ENCODE peak calls at places on chromosomes 12 and 14, in four cellular contexts. S is lower lobe of right lung, M is right lobe of liver, T is brain microvascular endothelial cell. R is an unnamed sample.

GRCh38 chr12:6954316-6954710 is 3.2 kb downstream of the PTPN6 start:
- DNase-seq in S (no peak), T (no peak), M (no peak), R (no peak)

GRCh38 chr12:49017764-49018281 is 753 bp downstream of the PRKAG1 start:
- DNase-seq in S (no peak), M (no peak), T (peak), R (no peak)

GRCh38 chr12:108313609-108314331 is 25.3 kb downstream of the CMKLR1 start:
- DNase-seq in T (no peak), S (peak), M (no peak), R (no peak)

GRCh38 chr12:109999983-110000505 is 814 bp downstream of the ANKRD13A start:
- DNase-seq in S (peak), M (peak), T (no peak), R (no peak)

GRCh38 chr14:104383931-104384775 is 195.4 kb upstream of the C14orf180 start:
- DNase-seq in S (no peak), T (no peak), M (peak), R (peak)

GRCh38 chr14:67269338-67270060 is 28.3 kb downstream of the PALS1 start:
- DNase-seq in M (no peak), S (no peak), T (peak), R (no peak)

GRCh38 chr12:121783771-121784170 is 9.7 kb downstream of the RHOF start:
- DNase-seq in S (no peak), M (no peak), T (no peak), R (no peak)

GRCh38 chr12:77724367-77724957 is 106.2 kb upstream of the NAV3 start:
- DNase-seq in M (no peak), S (no peak), T (peak), R (no peak)

GRCh38 chr14:66038214-66038977 is 447.8 kb upstream of the CCDC196 start:
- DNase-seq in S (no peak), M (no peak), T (peak), R (no peak)

GRCh38 chr14:99387880-99388279 is 92.8 kb downstream of the SETD3 start:
- DNase-seq in M (no peak), S (no peak), T (no peak), R (no peak)

GRCh38 chr12:50618864-50619609 is 114.3 kb downstream of the DIP2B start:
- DNase-seq in T (peak), M (no peak), S (no peak), R (no peak)

GRCh38 chr12:123571343-123571813 is 13.0 kb upstream of the TMED2 start:
- DNase-seq in T (peak), S (peak), M (no peak), R (peak)

GRCh38 chr12:31876568-31877424 is 82.4 kb upstream of the RESF1 start:
- DNase-seq in S (peak), M (no peak), T (no peak), R (peak)

GRCh38 chr12:128240745-128241144 is 26.2 kb upstream of the TMEM132C start:
- DNase-seq in M (no peak), T (no peak), S (no peak), R (no peak)

GRCh38 chr14:68713782-68714181 is 79.1 kb downstream of the ZFP36L1 start:
- DNase-seq in M (no peak), S (no peak), T (no peak), R (no peak)

GRCh38 chr12:122967151-122967550 is 888 bp upstream of the ABCB9 start:
- DNase-seq in M (no peak), T (no peak), S (no peak), R (no peak)

GRCh38 chr14:100671386-100671901 is 55.2 kb upstream of the DLK1 start:
- DNase-seq in S (no peak), T (no peak), M (no peak), R (no peak)

GRCh38 chr12:45959728-45960127 is 30.6 kb downstream of the SCAF11 start:
- DNase-seq in T (no peak), S (no peak), M (no peak), R (no peak)

GRCh38 chr12:109900752-109901580 is 892 bp downstream of the TCHP start:
- DNase-seq in T (no peak), S (no peak), M (no peak), R (no peak)

GRCh38 chr12:31370645-31371620 is 45.0 kb upstream of the SINHCAF start:
- DNase-seq in S (no peak), T (no peak), M (no peak), R (no peak)

GRCh38 chr14:54653764-54654469 is 87.0 kb downstream of the SAMD4A start:
- DNase-seq in T (peak), S (no peak), M (no peak), R (peak)

GRCh38 chr12:1457901-1458300 is 136.5 kb downstream of the FBXL14 start:
- DNase-seq in S (no peak), T (peak), M (no peak), R (no peak)

GRCh38 chr14:24051789-24052655 is at the start of gene CARMIL3:
- DNase-seq in M (peak), S (peak), T (no peak), R (peak)

GRCh38 chr12:48329199-48329939 is 21.4 kb downstream of the ZNF641 start:
- DNase-seq in S (no peak), M (no peak), T (no peak), R (no peak)

GRCh38 chr12:2057041-2057792 is 4.4 kb downstream of the CACNA1C start:
- DNase-seq in M (no peak), T (peak), S (peak), R (peak)

GRCh38 chr12:84986586-84986985 is 49.5 kb downstream of the TSPAN19 start:
- DNase-seq in T (no peak), S (no peak), M (no peak), R (no peak)

GRCh38 chr12:132208153-132208823 is 64.0 kb downstream of the NOC4L start:
- DNase-seq in M (no peak), T (no peak), S (no peak), R (no peak)

GRCh38 chr14:102749393-102749792 is 27.9 kb upstream of the TRAF3 start:
- DNase-seq in T (no peak), S (no peak), M (no peak), R (no peak)

GRCh38 chr12:52380271-52380694 is 5.2 kb downstream of the KRT84 start:
- DNase-seq in M (no peak), S (peak), T (peak), R (no peak)

GRCh38 chr14:100644784-100645183 is 57.6 kb upstream of the BEGAIN start:
- DNase-seq in S (no peak), T (no peak), M (no peak), R (no peak)

GRCh38 chr12:22190-22529 is 44.4 kb upstream of the IQSEC3 start:
- DNase-seq in T (no peak), M (peak), S (no peak), R (no peak)

GRCh38 chr12:5996459-5996858 is 51.4 kb upstream of the ANO2 start:
- DNase-seq in M (no peak), T (no peak), S (no peak), R (no peak)

GRCh38 chr12:108838194-108839010 is 19.0 kb downstream of the SSH1 start:
- DNase-seq in S (peak), M (peak), T (peak), R (peak)

GRCh38 chr12:4824415-4824814 is 85.3 kb upstream of the KCNA1 start:
- DNase-seq in S (no peak), M (no peak), T (peak), R (no peak)

GRCh38 chr12:20154060-20154459 is 214.3 kb upstream of the PDE3A start:
- DNase-seq in M (no peak), S (no peak), T (peak), R (no peak)

GRCh38 chr12:40693503-40693863 is 1.2 kb downstream of the CNTN1 start:
- DNase-seq in T (no peak), M (peak), S (peak), R (no peak)

GRCh38 chr14:52551696-52552062 is 626 bp downstream of the TXNDC16 start:
- DNase-seq in T (peak), S (no peak), M (no peak), R (no peak)

GRCh38 chr14:52552063-52552988 is at the start of the genes GPR137C and TXNDC16:
- DNase-seq in T (peak), M (peak), S (peak), R (peak)

GRCh38 chr14:52551205-52551604 is 1.1 kb downstream of the TXNDC16 start:
- DNase-seq in T (no peak), S (no peak), M (no peak), R (no peak)

GRCh38 chr14:52553002-52553670 is 500 bp downstream of the GPR137C start:
- DNase-seq in S (peak), M (peak), T (no peak), R (peak)

DNA sequence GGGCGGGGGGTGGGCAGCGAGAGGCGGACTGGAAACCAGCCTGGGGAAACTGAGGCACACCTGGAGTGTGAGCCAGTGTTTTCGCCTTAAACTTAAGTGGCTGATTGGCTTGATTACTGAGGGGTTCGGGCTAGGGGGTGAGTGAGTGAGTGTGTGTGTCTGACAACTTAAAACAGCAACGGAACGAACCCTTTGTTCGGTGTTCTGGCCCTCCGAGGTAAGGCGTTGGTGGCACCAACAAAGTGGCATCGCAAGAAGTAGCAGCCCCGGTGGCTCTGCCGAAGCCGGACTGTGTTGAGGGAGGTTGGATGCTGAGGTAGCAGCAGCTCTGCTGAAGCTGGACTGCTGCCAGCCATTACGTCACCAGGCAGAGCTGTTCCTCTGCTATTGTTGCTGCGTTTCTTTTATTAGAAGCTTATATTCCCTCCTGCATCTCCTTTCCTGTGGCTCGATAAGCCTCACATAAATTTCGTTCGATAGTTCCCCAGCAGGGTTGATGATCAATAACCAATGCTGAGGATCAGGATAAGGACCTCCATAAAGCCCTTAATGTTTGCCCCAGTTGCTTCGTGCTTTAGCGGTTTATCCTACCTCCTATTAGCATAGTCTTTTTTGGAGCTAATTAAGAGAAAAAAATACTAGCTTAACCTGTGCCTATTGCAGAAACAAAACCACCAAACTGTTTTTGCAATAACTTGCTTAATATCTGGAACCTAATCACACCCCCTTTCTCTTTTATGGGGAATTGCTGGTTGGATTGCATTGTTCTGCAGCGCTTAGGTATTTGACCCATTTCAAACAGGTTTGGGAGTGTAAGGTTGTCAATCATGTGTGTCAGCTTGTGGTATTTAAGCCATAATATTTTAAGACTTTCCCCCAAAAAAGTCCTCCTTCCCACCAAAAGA is 1.3 kb downstream of the GPR137C start:
- DNase-seq in T (peak), S (peak), M (peak), R (peak)
- TF ChIP-seq CTCF in T (no peak), S (no peak), M (no peak), R (no peak)

GRCh38 chr14:56197150-56197549 is 78.9 kb downstream of the PELI2 start:
- DNase-seq in T (no peak), S (no peak), M (no peak), R (no peak)

GRCh38 chr14:56195727-56196126 is 77.5 kb downstream of the PELI2 start:
- DNase-seq in T (no peak), S (no peak), M (no peak), R (no peak)

GRCh38 chr14:56194062-56194461 is 75.9 kb downstream of the PELI2 start:
- DNase-seq in S (no peak), T (no peak), M (no peak), R (no peak)

GRCh38 chr14:56196274-56196673 is 78.1 kb downstream of the PELI2 start:
- DNase-seq in T (no peak), S (no peak), M (no peak), R (no peak)

GRCh38 chr14:56195219-56195618 is 77.0 kb downstream of the PELI2 start:
- DNase-seq in T (no peak), S (no peak), M (no peak), R (no peak)
- TF ChIP-seq CTCF in T (no peak), S (no peak), M (no peak), R (no peak)

GRCh38 chr12:102950107-102950949 is 7.1 kb upstream of the ASCL1 start:
- DNase-seq in M (peak), T (no peak), S (peak), R (no peak)
- TF ChIP-seq CTCF in M (peak), T (no peak), S (no peak), R (no peak)

DNA sequence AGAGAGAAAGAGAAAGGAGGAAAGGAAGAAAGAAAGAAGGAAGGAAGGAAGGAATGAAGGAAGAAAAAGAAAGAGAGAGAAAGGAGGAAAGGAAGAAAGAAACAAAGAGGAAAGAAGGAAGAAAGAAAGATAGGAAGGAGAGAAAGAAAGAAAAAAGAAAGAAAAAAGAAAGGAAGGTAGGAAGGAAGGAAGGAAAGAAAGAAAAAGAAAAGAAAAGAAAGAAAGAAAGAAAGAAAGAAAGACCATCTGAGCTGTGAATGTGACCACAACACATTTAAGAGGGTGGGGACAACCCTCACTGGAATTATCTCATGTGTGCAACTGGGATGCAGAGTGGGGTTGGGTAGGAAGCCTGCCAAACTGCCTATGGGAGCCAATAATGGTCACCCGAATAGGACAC is 36.0 kb upstream of the BATF start:
- DNase-seq in S (no peak), T (no peak), M (no peak), R (no peak)
- TF ChIP-seq CTCF in S (no peak), T (no peak), M (no peak), R (no peak)

GRCh38 chr14:95994593-95994928 is 44.6 kb upstream of the C14orf132 start:
- DNase-seq in T (no peak), S (no peak), M (no peak), R (no peak)
- TF ChIP-seq CTCF in T (no peak), S (no peak), M (no peak), R (no peak)

DNA sequence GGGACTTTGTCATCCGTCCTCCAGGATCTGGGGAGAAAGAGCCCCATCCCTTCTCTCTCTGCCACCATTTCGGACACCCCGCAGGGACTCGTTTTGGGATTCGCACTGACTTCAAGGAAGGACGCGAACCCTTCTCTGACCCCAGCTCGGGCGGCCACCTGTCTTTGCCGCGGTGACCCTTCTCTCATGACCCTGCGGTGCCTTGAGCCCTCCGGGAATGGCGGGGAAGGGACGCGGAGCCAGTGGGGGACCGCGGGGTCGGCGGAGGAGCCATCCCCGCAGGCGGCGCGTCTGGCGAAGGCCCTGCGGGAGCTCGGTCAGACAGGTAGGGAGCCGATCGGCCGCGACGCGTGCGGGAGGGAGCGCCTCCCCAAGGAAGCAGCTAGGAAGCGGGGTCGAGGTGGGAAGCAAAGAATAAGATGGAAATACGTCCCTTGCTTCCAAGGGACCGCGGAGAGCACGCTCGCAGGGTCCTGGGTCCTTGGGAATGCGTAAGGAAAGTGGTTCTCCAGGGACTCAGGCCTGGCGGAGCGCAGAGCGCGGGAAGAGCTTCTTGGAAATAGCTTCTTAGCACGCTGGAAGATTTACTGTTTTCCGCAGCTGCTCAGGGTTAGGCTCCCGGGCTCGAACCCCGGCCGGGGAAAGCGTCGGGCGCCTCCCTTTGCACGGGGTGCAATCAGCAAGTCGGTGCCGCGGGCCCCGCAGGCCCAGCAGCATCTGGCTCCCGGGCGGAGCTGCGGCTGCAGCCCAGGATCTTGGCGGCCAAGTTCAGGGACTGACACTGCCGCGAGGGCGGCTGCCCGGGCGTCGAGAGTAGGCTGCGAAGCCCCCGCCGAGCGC is 457 bp downstream of the SOCS2 start:
- DNase-seq in S (peak), M (peak), T (no peak), R (peak)
- TF ChIP-seq CTCF in S (no peak), M (no peak), T (no peak), R (no peak)

GRCh38 chr12:57631566-57632368 is 1.2 kb downstream of the B4GALNT1 start:
- DNase-seq in T (no peak), M (no peak), S (no peak), R (no peak)

GRCh38 chr12:57629897-57630471 is 3.0 kb downstream of the B4GALNT1 start:
- DNase-seq in T (no peak), S (no peak), M (no peak), R (no peak)

GRCh38 chr12:57632898-57633825 is at the start of gene B4GALNT1:
- DNase-seq in S (peak), T (no peak), M (peak), R (peak)

GRCh38 chr12:57630891-57631433 is 2.0 kb downstream of the B4GALNT1 start:
- DNase-seq in T (no peak), M (no peak), S (no peak), R (no peak)

DNA sequence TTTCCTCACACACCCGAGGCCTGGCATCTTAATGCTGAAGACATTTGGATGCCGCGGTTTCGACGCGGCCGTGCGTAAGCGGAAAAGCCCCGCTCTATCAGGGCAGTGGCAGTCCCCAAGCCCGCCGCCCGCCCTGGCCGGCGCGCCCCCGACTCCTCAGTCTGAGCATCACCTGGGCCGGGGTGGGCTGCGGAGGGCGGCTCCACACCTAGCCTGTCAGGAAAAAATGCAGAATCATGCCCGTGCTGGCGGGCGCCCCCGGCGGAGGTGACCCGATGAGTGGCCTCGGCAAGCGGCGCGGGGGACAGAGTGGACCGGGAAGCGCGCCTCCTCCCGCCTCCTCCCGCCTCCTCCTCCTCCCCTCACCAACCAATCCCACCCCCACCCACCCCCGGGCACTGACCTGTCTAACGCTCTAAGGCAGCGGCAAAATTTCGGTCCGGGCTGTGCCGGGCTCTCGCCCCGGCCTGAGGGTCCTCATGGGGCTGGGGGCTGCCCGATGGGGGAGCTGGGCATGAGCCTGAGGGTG is 568 bp downstream of the B4GALNT1 start:
- DNase-seq in M (no peak), S (no peak), T (no peak), R (no peak)
- TF ChIP-seq CTCF in M (no peak), S (no peak), T (no peak), R (no peak)